ENCODE peak calls at places on chromosomes 16 and 17, in five cellular contexts. X is A549, S is HepG2, K is esophagus muscularis mucosa, V is stomach. U is an unnamed sample.

GRCh38 chr16:48632137-48632774 is 22.3 kb upstream of the N4BP1 start:
- DNase-seq in X (no peak), V (peak; percentile 17), S (peak; percentile 80), K (peak; percentile 74), U (no peak)

GRCh38 chr16:77905356-77905920 is 116.9 kb upstream of the CLEC3A start:
- DNase-seq in X (peak; percentile 16), S (no peak), K (no peak), V (no peak), U (no peak)

GRCh38 chr16:1333149-1333812 is at the start of gene BAIAP3:
- DNase-seq in V (peak; percentile 59), X (peak; percentile 46), K (no peak), S (no peak), U (no peak)

GRCh38 chr17:74450925-74451403 is 15.5 kb upstream of the CD300A start:
- DNase-seq in X (no peak), V (no peak), S (no peak), K (no peak), U (no peak)

GRCh38 chr17:51454456-51454978 is 194.2 kb downstream of the UTP18 start:
- DNase-seq in S (no peak), V (no peak), X (no peak), K (no peak), U (no peak)

GRCh38 chr17:77280304-77280910 is 139.6 kb downstream of the SEC14L1 start:
- DNase-seq in K (no peak), V (no peak), S (no peak), X (no peak), U (no peak)

GRCh38 chr16:68128577-68129305 is 43.6 kb downstream of the NFATC3 start:
- DNase-seq in X (no peak), S (peak; percentile 35), V (no peak), K (no peak), U (no peak)

GRCh38 chr17:66507103-66507923 is 204.9 kb downstream of the PRKCA start:
- DNase-seq in K (no peak), S (peak; percentile 39), V (no peak), X (peak; percentile 85), U (no peak)

GRCh38 chr16:59249049-59249448 is 514.9 kb upstream of the GOT2 start:
- DNase-seq in S (peak; percentile 10), X (no peak), V (no peak), K (no peak), U (no peak)

GRCh38 chr17:42281571-42282096 is 5.4 kb upstream of the STAT5B start:
- DNase-seq in X (no peak), V (peak; percentile 24), S (no peak), K (peak; percentile 80), U (peak; percentile 74)

GRCh38 chr17:36617773-36618172 is 16.4 kb downstream of the MRM1 start:
- DNase-seq in K (no peak), S (no peak), X (no peak), V (no peak), U (no peak)

GRCh38 chr17:41171881-41172280 is 3.9 kb upstream of the KRTAP4-3 start:
- DNase-seq in X (no peak), V (no peak), K (no peak), S (no peak), U (no peak)

DNA sequence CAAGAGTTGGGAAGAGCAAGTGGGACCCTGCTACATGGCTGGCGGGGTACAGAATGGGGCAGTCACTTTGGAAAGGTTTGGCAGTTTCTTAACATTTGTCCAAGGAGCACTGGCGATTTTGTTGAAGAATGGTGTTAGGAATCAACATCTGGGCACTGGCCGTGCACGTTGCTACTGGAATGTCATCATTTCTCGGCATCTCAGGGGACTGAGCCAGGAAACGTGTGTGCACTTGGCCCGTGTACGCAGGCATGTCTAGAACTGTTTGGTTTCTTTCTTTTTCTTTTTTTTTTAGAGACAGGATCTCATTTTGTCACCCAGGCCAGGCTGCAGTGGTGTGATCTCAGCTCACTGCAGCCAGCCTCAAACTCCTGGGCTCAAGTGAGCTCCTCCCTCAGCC is 17.3 kb upstream of the FOXK2 start:
- DNase-seq in V (no peak), S (no peak), X (no peak), K (no peak), U (no peak)
- TF ChIP-seq EP300 in V (no peak), S (no peak), X (no peak), K (peak; percentile 27), U (no peak)

DNA sequence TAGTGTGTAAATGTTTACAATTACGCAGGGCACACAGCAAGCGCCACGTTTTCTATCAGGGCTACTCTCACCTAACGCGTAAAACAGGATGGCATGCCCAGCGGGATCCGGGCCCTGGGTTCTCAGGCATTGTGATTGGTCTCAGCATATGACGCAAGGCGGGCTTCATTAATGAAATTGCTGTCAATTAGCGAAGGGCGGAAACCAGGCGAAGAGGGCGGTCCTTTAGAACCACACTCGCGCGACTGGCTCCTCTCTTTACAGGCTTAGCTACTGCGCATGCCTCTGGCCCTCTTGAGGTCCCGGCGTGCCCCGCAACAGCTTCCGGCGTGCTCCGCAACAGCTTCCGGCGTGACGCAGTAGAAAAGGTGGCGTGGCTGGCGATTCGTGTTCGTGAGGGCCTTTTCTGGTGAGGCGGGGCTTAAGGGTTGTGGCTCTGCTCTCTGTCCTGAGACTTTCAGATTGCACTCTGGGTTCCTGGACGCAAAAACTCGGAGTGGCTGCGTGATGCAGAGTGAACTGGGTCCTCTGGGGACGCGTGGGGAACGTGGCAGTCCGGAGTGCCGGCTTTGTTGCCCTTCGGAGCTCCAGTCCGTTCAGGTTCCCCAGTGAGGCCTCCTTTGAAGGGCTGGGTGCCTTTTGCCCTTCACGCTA is 9.2 kb downstream of the OR2C1 start:
- DNase-seq in K (peak; percentile 92), S (peak; percentile 94), V (peak; percentile 74), X (peak; percentile 81), U (peak; percentile 66)
- TF ChIP-seq POLR2A in K (no peak), S (peak; percentile 65), V (no peak), X (no peak), U (no peak)

GRCh38 chr17:45086346-45086745 is 25.2 kb downstream of the NMT1 start:
- DNase-seq in V (no peak), X (no peak), S (no peak), K (no peak), U (no peak)

GRCh38 chr17:45088741-45089140 is 27.6 kb downstream of the NMT1 start:
- DNase-seq in V (no peak), X (no peak), K (no peak), S (no peak), U (no peak)

GRCh38 chr17:45086865-45087495 is 25.9 kb downstream of the NMT1 start:
- DNase-seq in S (no peak), X (no peak), K (no peak), V (no peak), U (no peak)

GRCh38 chr17:45087978-45088377 is 26.9 kb downstream of the NMT1 start:
- DNase-seq in K (no peak), V (no peak), X (no peak), S (no peak), U (no peak)

GRCh38 chr17:45087496-45087975 is 26.4 kb downstream of the NMT1 start:
- DNase-seq in V (no peak), K (no peak), S (no peak), X (no peak), U (no peak)
- H3K27ac ChIP-seq in V (no peak overlapping the region), K (no peak overlapping the region), S (peak overlapping the region; percentile 19), X (no peak overlapping the region), U (peak overlapping the region; percentile 45)

GRCh38 chr17:17900615-17901520 is 64.1 kb upstream of the SREBF1 start:
- DNase-seq in S (peak; percentile 96), V (peak; percentile 60), K (peak; percentile 94), X (peak; percentile 83), U (peak; percentile 92)
- TF ChIP-seq EP300 in S (peak; percentile 77), V (no peak), K (no peak), X (peak; percentile 12), U (no peak)

GRCh38 chr17:32348483-32348800 is 1.5 kb upstream of the ZNF207 start:
- DNase-seq in K (no peak), S (no peak), V (no peak), X (no peak), U (no peak)
- TF ChIP-seq POLR2A in K (no peak), S (no peak), V (no peak), X (no peak), U (no peak)

DNA sequence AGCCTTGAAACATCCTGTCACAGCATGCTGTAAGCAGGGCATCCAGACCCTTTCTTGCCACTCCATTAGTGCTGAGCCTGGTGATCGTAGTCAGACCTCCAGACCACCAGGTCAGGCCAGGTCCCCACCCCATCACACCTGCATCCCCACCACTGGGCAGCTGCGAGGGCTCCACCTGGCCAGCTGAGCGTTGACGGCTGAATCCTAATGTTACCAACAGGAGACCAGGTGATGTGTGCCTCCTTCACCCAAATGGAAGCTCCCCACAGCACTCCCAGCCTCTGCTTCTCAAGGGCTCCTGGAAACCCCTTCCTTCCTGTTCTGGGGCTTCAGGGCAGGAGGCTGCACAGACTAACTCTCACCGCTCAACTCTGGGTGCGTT is 189.4 kb downstream of the C16orf95 start:
- DNase-seq in X (no peak), K (no peak), S (no peak), V (no peak), U (no peak)
- H3K27ac ChIP-seq in X (no peak overlapping the region), K (peak overlapping the region; percentile 28), S (no peak overlapping the region), V (no peak overlapping the region), U (no peak overlapping the region)

GRCh38 chr16:85588562-85589503 is 24.3 kb upstream of the GSE1 start:
- DNase-seq in V (no peak), S (no peak), K (no peak), X (no peak), U (no peak)
- TF ChIP-seq EP300 in V (no peak), S (no peak), K (no peak), X (no peak), U (no peak)

DNA sequence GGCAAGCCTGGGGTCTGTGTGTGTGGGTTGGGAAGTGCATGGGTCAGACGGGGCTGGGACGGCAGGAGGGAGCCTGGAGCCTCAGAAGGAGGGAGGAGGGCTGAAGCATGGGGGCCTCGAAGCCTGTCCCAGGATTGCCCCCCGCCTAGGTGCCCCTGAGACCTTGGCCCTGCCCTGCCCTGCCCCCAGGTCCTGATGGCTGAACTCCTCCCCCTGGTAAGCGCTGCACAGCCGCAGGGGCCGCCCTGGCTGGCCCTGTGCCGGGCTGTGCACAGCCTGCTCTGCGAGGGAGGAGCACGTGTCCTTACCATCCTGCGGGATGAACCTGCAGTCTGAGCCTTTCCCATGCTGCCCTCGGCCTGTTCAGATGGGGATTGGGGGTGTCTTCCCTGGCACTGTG is 4.4 kb downstream of the TEDC2 start:
- DNase-seq in V (no peak), X (no peak), S (no peak), K (no peak), U (no peak)
- TF ChIP-seq POLR2A in V (no peak), X (no peak), S (no peak), K (no peak), U (no peak)